ENCODE peak calls at places on chromosomes 6 and 20, in ten cellular contexts. O is GF-D8; X is astrocyte of the cerebellum; A is brain microvascular endothelial cell; I is NCI-H1105; F is NK-92 treated with Interleukin-12 subunit alpha and Interleukin-12 subunit beta, amount 100 ng/mL, for 24 hours; M is HuH-7.5; H is NCI-H345; S is coronary artery; V is stimulated activated CD8-positive, alpha-beta memory T cell treated with anti-CD3 and anti-CD28 coated beads, Interleukin-12 subunit alpha, Interleukin-12 subunit beta, amount 100 ng/mL, for 4 hours. J is an unnamed sample.

GRCh38 chr20:10113746-10114145 is 79.0 kb downstream of the ANKEF1 start:
- DNase-seq in O (no peak), X (no peak), A (no peak), I (no peak), F (no peak), M (no peak), H (no peak), S (no peak), V (no peak), J (no peak)

GRCh38 chr20:53847118-53847842 is 223.1 kb downstream of the BCAS1 start:
- DNase-seq in O (peak; percentile 84), X (no peak), A (no peak), I (no peak), F (no peak), M (no peak), H (no peak), S (no peak), V (no peak), J (no peak)

GRCh38 chr6:91864911-91865310 is 1278.0 kb upstream of the MAP3K7 start:
- DNase-seq in O (no peak), X (no peak), A (no peak), I (no peak), F (no peak), M (no peak), H (no peak), S (no peak), V (no peak), J (no peak)

GRCh38 chr6:110688661-110689268 is 126.5 kb downstream of the CDK19 start:
- DNase-seq in O (peak; percentile 23), X (no peak), A (no peak), I (no peak), F (no peak), M (no peak), H (no peak), S (no peak), V (no peak), J (peak; percentile 85)

GRCh38 chr6:15341311-15341710 is 95.4 kb downstream of the JARID2 start:
- DNase-seq in O (no peak), X (no peak), A (peak; percentile 26), I (no peak), F (no peak), M (no peak), H (no peak), S (no peak), V (no peak), J (no peak)

GRCh38 chr6:25370175-25371036 is 91.2 kb downstream of the CARMIL1 start:
- DNase-seq in O (no peak), X (no peak), A (no peak), I (no peak), F (no peak), M (no peak), H (peak; percentile 79), S (no peak), V (no peak), J (no peak)

GRCh38 chr6:22727709-22728108 is 158.3 kb downstream of the HDGFL1 start:
- DNase-seq in O (no peak), X (no peak), A (no peak), I (no peak), F (no peak), M (no peak), H (no peak), S (no peak), V (no peak), J (no peak)

GRCh38 chr6:116385462-116385807 is 14.7 kb downstream of the DSE start:
- DNase-seq in O (no peak), X (no peak), A (peak; percentile 45), I (no peak), F (no peak), M (no peak), H (no peak), S (no peak), V (no peak), J (no peak)

GRCh38 chr6:127907960-127908640 is 7.2 kb upstream of the THEMIS start:
- DNase-seq in O (no peak), X (no peak), A (no peak), I (no peak), F (no peak), M (no peak), H (no peak), S (no peak), V (no peak), J (no peak)

GRCh38 chr20:44702776-44703175 is 12.4 kb upstream of the CCN5 start:
- DNase-seq in O (peak; percentile 46), X (peak; percentile 94), A (peak; percentile 83), I (no peak), F (no peak), M (no peak), H (no peak), S (peak; percentile 97), V (no peak), J (peak; percentile 76)

GRCh38 chr6:106360989-106361430 is 493 bp downstream of the CRYBG1 start:
- DNase-seq in O (no peak), X (no peak), A (no peak), I (peak; percentile 46), F (no peak), M (no peak), H (peak; percentile 29), S (no peak), V (no peak), J (peak; percentile 32)

GRCh38 chr6:37623666-37624065 is 74.0 kb downstream of the MDGA1 start:
- DNase-seq in O (no peak), X (no peak), A (no peak), I (no peak), F (no peak), M (no peak), H (no peak), S (no peak), V (no peak), J (no peak)

GRCh38 chr6:10793695-10794094 is 44.6 kb downstream of the MAK start:
- DNase-seq in O (no peak), X (no peak), A (no peak), I (no peak), F (no peak), M (no peak), H (no peak), S (no peak), V (no peak), J (no peak)

GRCh38 chr6:156849806-156850205 is 72.6 kb downstream of the ARID1B start:
- DNase-seq in O (no peak), X (no peak), A (no peak), I (no peak), F (no peak), M (no peak), H (no peak), S (no peak), V (no peak), J (no peak)

GRCh38 chr6:89894169-89894568 is at the start of gene GJA10:
- DNase-seq in O (no peak), X (no peak), A (no peak), I (no peak), F (no peak), M (no peak), H (no peak), S (no peak), V (no peak), J (no peak)

GRCh38 chr6:81166770-81167169 is 585.7 kb downstream of the TENT5A start:
- DNase-seq in O (no peak), X (peak; percentile 74), A (peak; percentile 63), I (peak; percentile 3), F (no peak), M (no peak), H (no peak), S (no peak), V (no peak), J (no peak)

GRCh38 chr20:34863421-34863965 is 9.2 kb downstream of the GGT7 start:
- DNase-seq in O (no peak), X (no peak), A (no peak), I (no peak), F (no peak), M (no peak), H (no peak), S (no peak), V (no peak), J (peak; percentile 82)

GRCh38 chr6:34273242-34273805 is 24.5 kb upstream of the SMIM29 start:
- DNase-seq in O (peak; percentile 99), X (no peak), A (peak; percentile 32), I (no peak), F (no peak), M (no peak), H (no peak), S (no peak), V (no peak), J (no peak)

GRCh38 chr6:37308084-37308817 is 45.5 kb upstream of the RNF8 start:
- DNase-seq in O (no peak), X (peak; percentile 32), A (no peak), I (peak; percentile 94), F (no peak), M (no peak), H (peak; percentile 78), S (no peak), V (no peak), J (no peak)

GRCh38 chr20:41014557-41015088 is 14.0 kb upstream of the TOP1 start:
- DNase-seq in O (no peak), X (no peak), A (no peak), I (no peak), F (no peak), M (no peak), H (no peak), S (no peak), V (no peak), J (no peak)

GRCh38 chr6:157538163-157538562 is 157.2 kb downstream of the ZDHHC14 start:
- DNase-seq in O (no peak), X (no peak), A (no peak), I (no peak), F (no peak), M (no peak), H (no peak), S (no peak), V (no peak), J (no peak)

GRCh38 chr6:83911278-83911677 is 51.8 kb downstream of the CYB5R4 start:
- DNase-seq in O (no peak), X (no peak), A (no peak), I (no peak), F (no peak), M (no peak), H (no peak), S (no peak), V (no peak), J (no peak)

GRCh38 chr20:38001981-38002380 is 31.3 kb downstream of the TTI1 start:
- DNase-seq in O (no peak), X (no peak), A (peak; percentile 65), I (no peak), F (no peak), M (no peak), H (no peak), S (no peak), V (no peak), J (no peak)

GRCh38 chr6:72616406-72617015 is 5.4 kb upstream of the KCNQ5 start:
- DNase-seq in O (peak; percentile 20), X (peak; percentile 38), A (no peak), I (no peak), F (no peak), M (no peak), H (peak; percentile 8), S (no peak), V (no peak), J (no peak)

GRCh38 chr6:293185-294174 is 1.2 kb downstream of the DUSP22 start:
- DNase-seq in O (no peak), X (no peak), A (no peak), I (no peak), F (no peak), M (no peak), H (no peak), S (peak; percentile 84), V (peak; percentile 49), J (peak; percentile 66)